ENCODE peak calls at places on chromosome 11, in five cellular contexts. S is kidney epithelial cell, K is heart right ventricle, B is osteoblast, L is uterus. H is an unnamed sample.

GRCh38 chr11:100525635-100526034 is 161.5 kb upstream of the ARHGAP42 start:
- DNase-seq in S (no peak), L (no peak), B (no peak), K (no peak), H (no peak)

GRCh38 chr11:78253797-78254196 is 65.1 kb downstream of the USP35 start:
- DNase-seq in S (no peak), B (no peak), L (no peak), K (no peak), H (no peak)

GRCh38 chr11:61524963-61525587 is 16.5 kb downstream of the LRRC10B start:
- DNase-seq in S (no peak), K (no peak), L (no peak), B (no peak), H (no peak)

GRCh38 chr11:76493626-76494539 is 49.1 kb downstream of the EMSY start:
- DNase-seq in L (no peak), K (no peak), S (no peak), B (peak), H (no peak)

GRCh38 chr11:93489841-93490240 is 53.4 kb downstream of the SMCO4 start:
- DNase-seq in L (no peak), B (no peak), K (no peak), S (no peak), H (no peak)

GRCh38 chr11:115606223-115607220 is 102.3 kb upstream of the CADM1 start:
- DNase-seq in S (no peak), L (peak), B (no peak), K (peak), H (no peak)

GRCh38 chr11:10303558-10304363 is 1.1 kb upstream of the ADM start:
- DNase-seq in K (no peak), L (peak), S (no peak), B (no peak), H (no peak)

GRCh38 chr11:19714093-19714386 is 1.4 kb downstream of the NAV2 start:
- DNase-seq in S (no peak), B (no peak), K (no peak), L (peak), H (no peak)

GRCh38 chr11:2367266-2368160 is 9.6 kb upstream of the CD81 start:
- DNase-seq in B (peak), K (no peak), S (no peak), L (no peak), H (no peak)

GRCh38 chr11:134386945-134387344 is 25.1 kb downstream of the B3GAT1 start:
- DNase-seq in K (no peak), S (no peak), L (no peak), B (no peak), H (no peak)

GRCh38 chr11:9565822-9566560 is 7.5 kb upstream of the WEE1 start:
- DNase-seq in B (peak), K (peak), L (peak), S (peak), H (peak)

GRCh38 chr11:72328366-72329224 is 84.6 kb upstream of the PHOX2A start:
- DNase-seq in B (no peak), L (no peak), K (no peak), S (no peak), H (no peak)

GRCh38 chr11:10590516-10590915 is 22.1 kb upstream of the LYVE1 start:
- DNase-seq in S (no peak), L (no peak), K (no peak), B (no peak), H (no peak)

GRCh38 chr11:17405232-17406005 is 17.0 kb upstream of the KCNJ11 start:
- DNase-seq in S (no peak), B (peak), K (peak), L (peak), H (no peak)

GRCh38 chr11:120547871-120548681 is 36.5 kb downstream of the GRIK4 start:
- DNase-seq in L (peak), K (peak), S (peak), B (peak), H (peak)

GRCh38 chr11:69212121-69213110 is 56.7 kb downstream of the SMIM38 start:
- DNase-seq in B (peak), S (no peak), K (no peak), L (no peak), H (no peak)
- TF ChIP-seq CTCF in B (peak), S (peak), K (peak), L (peak), H (peak)

GRCh38 chr11:126084608-126084912 is 21.9 kb upstream of the CDON start:
- DNase-seq in K (no peak), S (no peak), L (no peak), B (no peak), H (no peak)
- H3K4me3 ChIP-seq in K (no peak), S (no peak), L (no peak), B (no peak), H (no peak)

GRCh38 chr11:65781152-65781961 is 581 bp upstream of the AP5B1 start:
- DNase-seq in S (no peak), L (no peak), K (no peak), B (peak), H (no peak)
- TF ChIP-seq CTCF in S (no peak), L (peak), K (peak), B (no peak), H (no peak)

GRCh38 chr11:110329441-110329840 is 33.0 kb upstream of the RDX start:
- DNase-seq in L (no peak), S (no peak), B (no peak), K (no peak), H (no peak)
- H3K4me3 ChIP-seq in L (no peak), S (no peak), B (no peak), K (no peak), H (no peak)